ENCODE peak calls at places on chromosomes 12 and 14, in ten cellular contexts. Z is Calu3; F is EH; M is HTR-8/SVneo; Y is iris pigment epithelial cell; B is tibial nerve; Q is dorsolateral prefrontal cortex; W is stimulated activated CD4-positive, alpha-beta T cell treated with anti-CD3 and anti-CD28 coated beads, Interleukin-1b, Interleukin-23, amount 100 ng/mL, for 24 hours; T is NCI-H1694; R is naive thymus-derived CD8-positive, alpha-beta T cell. J is an unnamed sample.

GRCh38 chr12:31117203-31118011 is 43.7 kb downstream of the DDX11 start:
- DNase-seq in Z (peak), F (peak), M (peak), Y (peak), B (peak), Q (no peak), W (peak), T (peak), R (peak), J (no peak)

GRCh38 chr12:45553204-45553603 is 176.3 kb upstream of the ARID2 start:
- DNase-seq in Z (no peak), F (no peak), M (no peak), Y (no peak), B (no peak), Q (no peak), W (no peak), T (no peak), R (no peak), J (no peak)

GRCh38 chr12:120214626-120215356 is 13.9 kb upstream of the RPLP0 start:
- DNase-seq in Z (no peak), F (no peak), M (no peak), Y (no peak), B (no peak), Q (no peak), W (no peak), T (no peak), R (no peak), J (no peak)

GRCh38 chr14:76644875-76645518 is 116.3 kb upstream of the VASH1 start:
- DNase-seq in Z (peak), F (peak), M (peak), Y (peak), B (no peak), Q (peak), W (no peak), T (peak), R (no peak), J (no peak)

GRCh38 chr12:51415931-51416330 is 8.7 kb upstream of the SLC4A8 start:
- DNase-seq in Z (no peak), F (no peak), M (no peak), Y (no peak), B (no peak), Q (no peak), W (no peak), T (no peak), R (no peak), J (no peak)

GRCh38 chr14:31253746-31254471 is 46.3 kb upstream of the HECTD1 start:
- DNase-seq in Z (no peak), F (no peak), M (no peak), Y (no peak), B (no peak), Q (no peak), W (no peak), T (no peak), R (no peak), J (no peak)

GRCh38 chr12:115261249-115261648 is 577.3 kb upstream of the TBX3 start:
- DNase-seq in Z (no peak), F (no peak), M (no peak), Y (no peak), B (no peak), Q (no peak), W (no peak), T (no peak), R (no peak), J (no peak)

GRCh38 chr14:32166029-32166428 is 35.8 kb upstream of the RNU6-7 start:
- DNase-seq in Z (no peak), F (no peak), M (no peak), Y (no peak), B (no peak), Q (no peak), W (no peak), T (no peak), R (no peak), J (no peak)

GRCh38 chr14:85634205-85634604 is 104.3 kb downstream of the FLRT2 start:
- DNase-seq in Z (no peak), F (peak), M (no peak), Y (peak), B (no peak), Q (no peak), W (no peak), T (no peak), R (no peak), J (no peak)

GRCh38 chr12:81520064-81520945 is 238.8 kb downstream of the PPFIA2 start:
- DNase-seq in Z (no peak), F (no peak), M (no peak), Y (peak), B (no peak), Q (no peak), W (no peak), T (no peak), R (no peak), J (no peak)

GRCh38 chr12:108856428-108857157 is 790 bp downstream of the SSH1 start:
- DNase-seq in Z (peak), F (peak), M (no peak), Y (peak), B (peak), Q (peak), W (peak), T (no peak), R (peak), J (no peak)

GRCh38 chr14:32358781-32359180 is 29.7 kb downstream of the AKAP6 start:
- DNase-seq in Z (no peak), F (no peak), M (no peak), Y (no peak), B (no peak), Q (no peak), W (no peak), T (no peak), R (no peak), J (no peak)